ENCODE peak calls at places on chromosomes 2 and 18, in four cellular contexts. E is keratinocyte, U is T-helper 17 cell, A is amniotic stem cell. I is an unnamed sample.

GRCh38 chr2:117980783-117981676 is 32.8 kb downstream of the CCDC93 start:
- DNase-seq in A (peak; percentile 57), U (no peak), E (peak; percentile 65), I (peak; percentile 80)

GRCh38 chr18:26976206-26976605 is 110.7 kb upstream of the AQP4 start:
- DNase-seq in A (no peak), E (no peak), U (no peak), I (no peak)

GRCh38 chr18:48116017-48116416 is 185.6 kb upstream of the SMAD2 start:
- DNase-seq in A (no peak), E (no peak), U (no peak), I (no peak)

GRCh38 chr2:40325111-40325510 is 126.8 kb downstream of the SLC8A1 start:
- DNase-seq in A (no peak), U (no peak), E (no peak), I (no peak)

GRCh38 chr2:202376460-202377307 is 557 bp downstream of the BMPR2 start:
- DNase-seq in U (no peak), E (no peak), A (no peak), I (no peak)

GRCh38 chr18:37537868-37538525 is 27.6 kb downstream of the CELF4 start:
- DNase-seq in E (no peak), U (no peak), A (peak; percentile 14), I (no peak)

GRCh38 chr2:86274918-86275275 is 62.5 kb downstream of the REEP1 start:
- DNase-seq in A (no peak), E (no peak), U (no peak), I (no peak)

GRCh38 chr18:11489266-11489899 is 120.0 kb upstream of the SLC35G4 start:
- DNase-seq in A (no peak), E (no peak), U (no peak), I (no peak)

GRCh38 chr2:2846379-2847130 is 515.5 kb upstream of the MYT1L start:
- DNase-seq in A (no peak), U (no peak), E (no peak), I (peak; percentile 2)

GRCh38 chr2:74893332-74893731 is 59.4 kb downstream of the HK2 start:
- DNase-seq in E (peak; percentile 56), U (no peak), A (peak; percentile 62), I (peak; percentile 52)

GRCh38 chr2:182078988-182079602 is 93.4 kb downstream of the PPP1R1C start:
- DNase-seq in E (no peak), U (no peak), A (no peak), I (no peak)

GRCh38 chr18:22253156-22253555 is 83.8 kb downstream of the GATA6 start:
- DNase-seq in E (no peak), A (no peak), U (no peak), I (no peak)

GRCh38 chr2:8247905-8248622 is 433.8 kb upstream of the ID2 start:
- DNase-seq in E (no peak), A (no peak), U (no peak), I (no peak)

GRCh38 chr2:27016801-27017325 is 15.9 kb upstream of the TMEM214 start:
- DNase-seq in A (peak; percentile 50), E (no peak), U (peak; percentile 14), I (no peak)

GRCh38 chr2:73938761-73939352 is 12.2 kb downstream of the DGUOK start:
- DNase-seq in E (no peak), A (peak; percentile 21), U (no peak), I (no peak)

GRCh38 chr18:75314117-75314516 is 103.5 kb downstream of the TSHZ1 start:
- DNase-seq in E (no peak), U (no peak), A (no peak), I (no peak)

GRCh38 chr18:712401-713134 is at the start of gene ENOSF1:
- DNase-seq in A (no peak), E (no peak), U (peak; percentile 85), I (peak; percentile 16)

GRCh38 chr2:226080323-226080722 is 680.8 kb downstream of the NYAP2 start:
- DNase-seq in E (no peak), A (no peak), U (no peak), I (no peak)

GRCh38 chr2:26727641-26728561 is 35.4 kb downstream of the KCNK3 start:
- DNase-seq in E (no peak), U (no peak), A (no peak), I (no peak)

GRCh38 chr18:22488554-22488953 is 70.8 kb upstream of the CTAGE1 start:
- DNase-seq in A (no peak), E (no peak), U (no peak), I (no peak)

GRCh38 chr2:139835101-139835500 is 1054.9 kb upstream of the NXPH2 start:
- DNase-seq in A (no peak), E (no peak), U (no peak), I (no peak)

GRCh38 chr2:232896111-232896510 is 26.0 kb downstream of the SNORC start:
- DNase-seq in U (no peak), A (no peak), E (no peak), I (no peak)

GRCh38 chr2:144322379-144322778 is 197.5 kb downstream of the ZEB2 start:
- DNase-seq in A (no peak), E (no peak), U (no peak), I (no peak)

I was measured in epithelial cell of prostate.